ENCODE peak calls at places on chromosomes 11 and 22, in six cellular contexts. One of them, this sample, is unnamed.

GRCh38 chr11:6612008-6612815 is at the start of gene TAF10:
- DNase-seq in NCI-H2029 treated with DMSO at 0.1 percent for 48 hours: peak
- DNase-seq in sciatic nerve: peak
- DNase-seq in NCI-H69: peak
- DNase-seq in stromal cell of bone marrow: peak
- DNase-seq in fibroblast of lung: peak
- DNase-seq in this sample: peak

GRCh38 chr11:113615773-113616172 is 90.3 kb downstream of the TMPRSS5 start:
- DNase-seq in NCI-H2029 treated with DMSO at 0.1 percent for 48 hours: no peak
- DNase-seq in sciatic nerve: no peak
- DNase-seq in NCI-H69: peak
- DNase-seq in stromal cell of bone marrow: peak
- DNase-seq in fibroblast of lung: peak
- DNase-seq in this sample: no peak

GRCh38 chr11:134372961-134373360 is 39.1 kb downstream of the B3GAT1 start:
- DNase-seq in NCI-H2029 treated with DMSO at 0.1 percent for 48 hours: peak
- DNase-seq in sciatic nerve: no peak
- DNase-seq in NCI-H69: peak
- DNase-seq in stromal cell of bone marrow: no peak
- DNase-seq in fibroblast of lung: no peak
- DNase-seq in this sample: peak

GRCh38 chr11:86802601-86803051 is 2.3 kb downstream of the PRSS23 start:
- DNase-seq in NCI-H2029 treated with DMSO at 0.1 percent for 48 hours: no peak
- DNase-seq in sciatic nerve: no peak
- DNase-seq in NCI-H69: peak
- DNase-seq in stromal cell of bone marrow: no peak
- DNase-seq in fibroblast of lung: peak
- DNase-seq in this sample: peak

GRCh38 chr11:8604078-8604723 is 10.2 kb upstream of the STK33 start:
- DNase-seq in NCI-H2029 treated with DMSO at 0.1 percent for 48 hours: peak
- DNase-seq in sciatic nerve: no peak
- DNase-seq in NCI-H69: peak
- DNase-seq in stromal cell of bone marrow: peak
- DNase-seq in fibroblast of lung: peak
- DNase-seq in this sample: no peak

GRCh38 chr22:30204742-30205111 is 41.8 kb downstream of the LIF start:
- DNase-seq in NCI-H2029 treated with DMSO at 0.1 percent for 48 hours: no peak
- DNase-seq in sciatic nerve: no peak
- DNase-seq in NCI-H69: peak
- DNase-seq in stromal cell of bone marrow: no peak
- DNase-seq in fibroblast of lung: peak
- DNase-seq in this sample: no peak

GRCh38 chr11:17256512-17256911 is 20.0 kb upstream of the NUCB2 start:
- DNase-seq in NCI-H2029 treated with DMSO at 0.1 percent for 48 hours: no peak
- DNase-seq in sciatic nerve: no peak
- DNase-seq in NCI-H69: no peak
- DNase-seq in stromal cell of bone marrow: peak
- DNase-seq in fibroblast of lung: peak
- DNase-seq in this sample: no peak

GRCh38 chr11:115993613-115994012 is 489.4 kb upstream of the CADM1 start:
- DNase-seq in NCI-H2029 treated with DMSO at 0.1 percent for 48 hours: no peak
- DNase-seq in sciatic nerve: no peak
- DNase-seq in NCI-H69: no peak
- DNase-seq in stromal cell of bone marrow: no peak
- DNase-seq in fibroblast of lung: no peak
- DNase-seq in this sample: no peak

GRCh38 chr11:11973361-11973800 is 35.0 kb downstream of the DKK3 start:
- DNase-seq in NCI-H2029 treated with DMSO at 0.1 percent for 48 hours: no peak
- DNase-seq in sciatic nerve: peak
- DNase-seq in NCI-H69: no peak
- DNase-seq in stromal cell of bone marrow: peak
- DNase-seq in fibroblast of lung: peak
- DNase-seq in this sample: no peak

GRCh38 chr11:69918231-69918937 is 99.2 kb upstream of the FGF3 start:
- DNase-seq in NCI-H2029 treated with DMSO at 0.1 percent for 48 hours: no peak
- DNase-seq in sciatic nerve: peak
- DNase-seq in NCI-H69: no peak
- DNase-seq in stromal cell of bone marrow: no peak
- DNase-seq in fibroblast of lung: no peak
- DNase-seq in this sample: no peak

GRCh38 chr22:33658775-33659174 is 261.5 kb downstream of the LARGE1 start:
- DNase-seq in NCI-H2029 treated with DMSO at 0.1 percent for 48 hours: no peak
- DNase-seq in sciatic nerve: peak
- DNase-seq in NCI-H69: no peak
- DNase-seq in stromal cell of bone marrow: peak
- DNase-seq in fibroblast of lung: no peak
- DNase-seq in this sample: no peak

GRCh38 chr11:78957481-78958245 is 383.0 kb upstream of the NARS2 start:
- DNase-seq in NCI-H2029 treated with DMSO at 0.1 percent for 48 hours: no peak
- DNase-seq in sciatic nerve: no peak
- DNase-seq in NCI-H69: no peak
- DNase-seq in stromal cell of bone marrow: peak
- DNase-seq in fibroblast of lung: peak
- DNase-seq in this sample: no peak

GRCh38 chr11:105489431-105489830 is 120.4 kb upstream of the GRIA4 start:
- DNase-seq in NCI-H2029 treated with DMSO at 0.1 percent for 48 hours: no peak
- DNase-seq in sciatic nerve: no peak
- DNase-seq in NCI-H69: peak
- DNase-seq in stromal cell of bone marrow: peak
- DNase-seq in fibroblast of lung: peak
- DNase-seq in this sample: no peak

GRCh38 chr22:43847376-43848289 is 14.7 kb downstream of the SULT4A1 start:
- DNase-seq in NCI-H2029 treated with DMSO at 0.1 percent for 48 hours: no peak
- DNase-seq in sciatic nerve: peak
- DNase-seq in NCI-H69: no peak
- DNase-seq in stromal cell of bone marrow: no peak
- DNase-seq in fibroblast of lung: no peak
- DNase-seq in this sample: no peak

GRCh38 chr11:9138612-9139579 is 47.5 kb upstream of the SCUBE2 start:
- DNase-seq in NCI-H2029 treated with DMSO at 0.1 percent for 48 hours: peak
- DNase-seq in sciatic nerve: no peak
- DNase-seq in NCI-H69: peak
- DNase-seq in stromal cell of bone marrow: peak
- DNase-seq in fibroblast of lung: peak
- DNase-seq in this sample: peak

GRCh38 chr11:133945087-133945974 is 11.4 kb downstream of the IGSF9B start:
- DNase-seq in NCI-H2029 treated with DMSO at 0.1 percent for 48 hours: peak
- DNase-seq in sciatic nerve: no peak
- DNase-seq in NCI-H69: peak
- DNase-seq in stromal cell of bone marrow: no peak
- DNase-seq in fibroblast of lung: peak
- DNase-seq in this sample: no peak

GRCh38 chr22:26904483-26904882 is 247.1 kb downstream of the MIAT start:
- DNase-seq in NCI-H2029 treated with DMSO at 0.1 percent for 48 hours: no peak
- DNase-seq in sciatic nerve: no peak
- DNase-seq in NCI-H69: no peak
- DNase-seq in stromal cell of bone marrow: no peak
- DNase-seq in fibroblast of lung: no peak
- DNase-seq in this sample: no peak

GRCh38 chr11:90229791-90230190 is 6.9 kb upstream of the CHORDC1 start:
- DNase-seq in NCI-H2029 treated with DMSO at 0.1 percent for 48 hours: no peak
- DNase-seq in sciatic nerve: no peak
- DNase-seq in NCI-H69: no peak
- DNase-seq in stromal cell of bone marrow: no peak
- DNase-seq in fibroblast of lung: peak
- DNase-seq in this sample: no peak

This sample was measured in DMS153.